ENCODE peak calls at places on chromosomes 2 and 18, in four cellular contexts. One of them, this sample, is unnamed.

GRCh38 chr18:60146220-60146960 is 226.2 kb downstream of the MC4R start:
- DNase-seq in esophagus squamous epithelium: no peak
- DNase-seq in WERI-Rb-1: no peak
- DNase-seq in skeletal muscle cell: peak
- DNase-seq in this sample: no peak

GRCh38 chr2:236976271-236977120 is 109.2 kb upstream of the COPS8 start:
- DNase-seq in esophagus squamous epithelium: no peak
- DNase-seq in WERI-Rb-1: no peak
- DNase-seq in skeletal muscle cell: no peak
- DNase-seq in this sample: no peak

GRCh38 chr18:32438173-32438572 is 32.5 kb downstream of the GAREM1 start:
- DNase-seq in esophagus squamous epithelium: no peak
- DNase-seq in WERI-Rb-1: peak
- DNase-seq in skeletal muscle cell: no peak
- DNase-seq in this sample: no peak

GRCh38 chr2:172440795-172441194 is 13.4 kb downstream of the ITGA6 start:
- DNase-seq in esophagus squamous epithelium: no peak
- DNase-seq in WERI-Rb-1: no peak
- DNase-seq in skeletal muscle cell: no peak
- DNase-seq in this sample: no peak

GRCh38 chr2:187188783-187189631 is 259.0 kb downstream of the CALCRL start:
- DNase-seq in esophagus squamous epithelium: no peak
- DNase-seq in WERI-Rb-1: no peak
- DNase-seq in skeletal muscle cell: no peak
- DNase-seq in this sample: no peak

GRCh38 chr18:25898965-25899364 is 191.4 kb downstream of the SS18 start:
- DNase-seq in esophagus squamous epithelium: no peak
- DNase-seq in WERI-Rb-1: no peak
- DNase-seq in skeletal muscle cell: no peak
- DNase-seq in this sample: no peak

GRCh38 chr2:71798266-71799012 is 345.1 kb downstream of the DYSF start:
- DNase-seq in esophagus squamous epithelium: no peak
- DNase-seq in WERI-Rb-1: peak
- DNase-seq in skeletal muscle cell: no peak
- DNase-seq in this sample: peak

GRCh38 chr2:169892951-169893350 is 65.7 kb downstream of the UBR3 start:
- DNase-seq in esophagus squamous epithelium: no peak
- DNase-seq in WERI-Rb-1: no peak
- DNase-seq in skeletal muscle cell: no peak
- DNase-seq in this sample: no peak

GRCh38 chr2:140041801-140042200 is 1261.6 kb upstream of the NXPH2 start:
- DNase-seq in esophagus squamous epithelium: no peak
- DNase-seq in WERI-Rb-1: no peak
- DNase-seq in skeletal muscle cell: no peak
- DNase-seq in this sample: no peak

GRCh38 chr2:102621630-102622029 is 2.3 kb downstream of the SLC9A2 start:
- DNase-seq in esophagus squamous epithelium: no peak
- DNase-seq in WERI-Rb-1: no peak
- DNase-seq in skeletal muscle cell: no peak
- DNase-seq in this sample: no peak

GRCh38 chr2:102619414-102620319 is at the start of gene SLC9A2:
- DNase-seq in esophagus squamous epithelium: no peak
- DNase-seq in WERI-Rb-1: no peak
- DNase-seq in skeletal muscle cell: no peak
- DNase-seq in this sample: no peak

GRCh38 chr2:102622646-102623045 is 3.3 kb downstream of the SLC9A2 start:
- DNase-seq in esophagus squamous epithelium: no peak
- DNase-seq in WERI-Rb-1: no peak
- DNase-seq in skeletal muscle cell: no peak
- DNase-seq in this sample: no peak

GRCh38 chr2:102618452-102619413 is 620 bp upstream of the SLC9A2 start:
- DNase-seq in esophagus squamous epithelium: no peak
- DNase-seq in WERI-Rb-1: peak
- DNase-seq in skeletal muscle cell: no peak
- DNase-seq in this sample: no peak

GRCh38 chr2:102620367-102620766 is 1.0 kb downstream of the SLC9A2 start:
- DNase-seq in esophagus squamous epithelium: no peak
- DNase-seq in WERI-Rb-1: no peak
- DNase-seq in skeletal muscle cell: no peak
- DNase-seq in this sample: no peak
- H3K4me3 ChIP-seq in esophagus squamous epithelium: no peak
- H3K4me3 ChIP-seq in WERI-Rb-1: no peak
- H3K4me3 ChIP-seq in skeletal muscle cell: no peak
- H3K4me3 ChIP-seq in this sample: no peak

GRCh38 chr2:55732854-55733253 is 39.2 kb upstream of the PNPT1 start:
- DNase-seq in esophagus squamous epithelium: no peak
- DNase-seq in WERI-Rb-1: no peak
- DNase-seq in skeletal muscle cell: no peak
- DNase-seq in this sample: no peak
- H3K4me3 ChIP-seq in esophagus squamous epithelium: no peak
- H3K4me3 ChIP-seq in WERI-Rb-1: no peak
- H3K4me3 ChIP-seq in skeletal muscle cell: no peak
- H3K4me3 ChIP-seq in this sample: no peak

GRCh38 chr2:28896906-28897305 is 2.4 kb downstream of the WDR43 start:
- DNase-seq in esophagus squamous epithelium: no peak
- DNase-seq in WERI-Rb-1: no peak
- DNase-seq in skeletal muscle cell: no peak
- DNase-seq in this sample: no peak

GRCh38 chr2:28894470-28895188 is at the start of gene WDR43:
- DNase-seq in esophagus squamous epithelium: peak
- DNase-seq in WERI-Rb-1: peak
- DNase-seq in skeletal muscle cell: peak
- DNase-seq in this sample: peak

GRCh38 chr2:28901202-28901601 is 6.7 kb downstream of the WDR43 start:
- DNase-seq in esophagus squamous epithelium: no peak
- DNase-seq in WERI-Rb-1: no peak
- DNase-seq in skeletal muscle cell: no peak
- DNase-seq in this sample: no peak

GRCh38 chr2:28895189-28895893 is 874 bp downstream of the WDR43 start:
- DNase-seq in esophagus squamous epithelium: peak
- DNase-seq in WERI-Rb-1: peak
- DNase-seq in skeletal muscle cell: no peak
- DNase-seq in this sample: peak

DNA sequence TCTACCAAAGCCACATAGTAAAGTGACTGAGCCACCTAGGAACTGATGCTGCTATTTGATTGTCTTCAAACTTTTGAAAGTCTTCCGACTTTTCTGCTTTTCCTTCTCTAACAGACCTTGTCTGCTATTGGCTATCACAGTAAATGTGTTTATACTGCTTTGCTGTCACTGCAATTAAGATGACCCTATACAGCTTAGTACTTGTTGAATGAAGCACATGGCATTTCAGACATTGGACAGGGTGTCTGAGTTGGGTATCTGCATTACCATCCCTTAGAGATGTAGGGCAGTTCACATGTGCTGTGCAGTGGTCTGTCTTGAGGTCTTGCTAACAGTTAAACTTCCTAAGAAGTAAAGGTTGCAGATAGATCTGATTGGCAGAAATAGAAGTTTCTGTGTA is 3.6 kb downstream of the WDR43 start:
- DNase-seq in esophagus squamous epithelium: no peak
- DNase-seq in WERI-Rb-1: no peak
- DNase-seq in skeletal muscle cell: no peak
- DNase-seq in this sample: no peak
- H3K4me3 ChIP-seq in esophagus squamous epithelium: no peak
- H3K4me3 ChIP-seq in WERI-Rb-1: no peak
- H3K4me3 ChIP-seq in skeletal muscle cell: no peak
- H3K4me3 ChIP-seq in this sample: no peak

GRCh38 chr2:38298539-38298938 is 78.5 kb downstream of the ATL2 start:
- DNase-seq in esophagus squamous epithelium: no peak
- DNase-seq in WERI-Rb-1: no peak
- DNase-seq in skeletal muscle cell: no peak
- DNase-seq in this sample: no peak

GRCh38 chr2:38293152-38293865 is 83.8 kb downstream of the ATL2 start:
- DNase-seq in esophagus squamous epithelium: no peak
- DNase-seq in WERI-Rb-1: no peak
- DNase-seq in skeletal muscle cell: no peak
- DNase-seq in this sample: no peak

GRCh38 chr2:38290332-38290731 is 86.7 kb downstream of the ATL2 start:
- DNase-seq in esophagus squamous epithelium: no peak
- DNase-seq in WERI-Rb-1: no peak
- DNase-seq in skeletal muscle cell: no peak
- DNase-seq in this sample: no peak

GRCh38 chr2:38296381-38296780 is 80.7 kb downstream of the ATL2 start:
- DNase-seq in esophagus squamous epithelium: no peak
- DNase-seq in WERI-Rb-1: no peak
- DNase-seq in skeletal muscle cell: no peak
- DNase-seq in this sample: no peak

GRCh38 chr2:38294597-38294996 is 82.5 kb downstream of the ATL2 start:
- DNase-seq in esophagus squamous epithelium: no peak
- DNase-seq in WERI-Rb-1: no peak
- DNase-seq in skeletal muscle cell: no peak
- DNase-seq in this sample: no peak
- H3K4me3 ChIP-seq in esophagus squamous epithelium: no peak
- H3K4me3 ChIP-seq in WERI-Rb-1: no peak
- H3K4me3 ChIP-seq in skeletal muscle cell: no peak
- H3K4me3 ChIP-seq in this sample: no peak

GRCh38 chr18:34801769-34802168 is 91.7 kb downstream of the DTNA start:
- DNase-seq in esophagus squamous epithelium: no peak
- DNase-seq in WERI-Rb-1: no peak
- DNase-seq in skeletal muscle cell: peak
- DNase-seq in this sample: no peak
- H3K4me3 ChIP-seq in esophagus squamous epithelium: no peak
- H3K4me3 ChIP-seq in WERI-Rb-1: no peak
- H3K4me3 ChIP-seq in skeletal muscle cell: no peak
- H3K4me3 ChIP-seq in this sample: no peak